ENCODE peak calls at places on chromosomes 13 and 19, in four cellular contexts. One of them, this sample, is unnamed.

GRCh38 chr19:37970699-37971098 is 63.7 kb downstream of the SIPA1L3 start:
- DNase-seq in K562: no peak
- DNase-seq in SK-N-SH: no peak
- DNase-seq in HCT116: no peak
- DNase-seq in this sample: no peak

GRCh38 chr13:40187836-40188591 is 478.4 kb downstream of the FOXO1 start:
- DNase-seq in K562: no peak
- DNase-seq in SK-N-SH: no peak
- DNase-seq in HCT116: no peak
- DNase-seq in this sample: no peak

GRCh38 chr19:13002389-13002898 is 7.2 kb downstream of the NFIX start:
- DNase-seq in K562: no peak
- DNase-seq in SK-N-SH: peak
- DNase-seq in HCT116: no peak
- DNase-seq in this sample: no peak

GRCh38 chr19:50858896-50859295 is 4.2 kb downstream of the KLK3 start:
- DNase-seq in K562: no peak
- DNase-seq in SK-N-SH: no peak
- DNase-seq in HCT116: no peak
- DNase-seq in this sample: no peak

GRCh38 chr13:73248711-73249580 is 190.1 kb downstream of the KLF5 start:
- DNase-seq in K562: no peak
- DNase-seq in SK-N-SH: peak
- DNase-seq in HCT116: peak
- DNase-seq in this sample: no peak

GRCh38 chr13:51444922-51445321 is 7.9 kb downstream of the INTS6 start:
- DNase-seq in K562: no peak
- DNase-seq in SK-N-SH: peak
- DNase-seq in HCT116: peak
- DNase-seq in this sample: no peak

GRCh38 chr19:18437481-18438330 is at the start of gene ISYNA1:
- DNase-seq in K562: peak
- DNase-seq in SK-N-SH: peak
- DNase-seq in HCT116: no peak
- DNase-seq in this sample: peak

GRCh38 chr19:29515233-29515619 is 10.6 kb upstream of the VSTM2B start:
- DNase-seq in K562: no peak
- DNase-seq in SK-N-SH: no peak
- DNase-seq in HCT116: no peak
- DNase-seq in this sample: no peak

GRCh38 chr13:57601536-57601935 is 30.0 kb upstream of the PCDH17 start:
- DNase-seq in K562: no peak
- DNase-seq in SK-N-SH: no peak
- DNase-seq in HCT116: no peak
- DNase-seq in this sample: no peak

GRCh38 chr13:66329988-66330429 is 900.1 kb downstream of the PCDH9 start:
- DNase-seq in K562: no peak
- DNase-seq in SK-N-SH: no peak
- DNase-seq in HCT116: no peak
- DNase-seq in this sample: no peak

GRCh38 chr19:13693933-13694332 is 70.4 kb upstream of the MRI1 start:
- DNase-seq in K562: no peak
- DNase-seq in SK-N-SH: no peak
- DNase-seq in HCT116: no peak
- DNase-seq in this sample: no peak

GRCh38 chr19:15197275-15198005 is 3.4 kb downstream of the NOTCH3 start:
- DNase-seq in K562: no peak
- DNase-seq in SK-N-SH: peak
- DNase-seq in HCT116: no peak
- DNase-seq in this sample: no peak

GRCh38 chr19:13195678-13196077 is 45.5 kb downstream of the IER2 start:
- DNase-seq in K562: peak
- DNase-seq in SK-N-SH: no peak
- DNase-seq in HCT116: no peak
- DNase-seq in this sample: peak

GRCh38 chr19:33511346-33511745 is 10.2 kb downstream of the PEPD start:
- DNase-seq in K562: no peak
- DNase-seq in SK-N-SH: no peak
- DNase-seq in HCT116: no peak
- DNase-seq in this sample: no peak

GRCh38 chr19:42422092-42422575 is 5.1 kb downstream of the LIPE start:
- DNase-seq in K562: no peak
- DNase-seq in SK-N-SH: no peak
- DNase-seq in HCT116: no peak
- DNase-seq in this sample: no peak

GRCh38 chr13:23754506-23754905 is 134.7 kb downstream of the MIPEP start:
- DNase-seq in K562: no peak
- DNase-seq in SK-N-SH: no peak
- DNase-seq in HCT116: no peak
- DNase-seq in this sample: peak

GRCh38 chr19:12782424-12783225 is 7.3 kb upstream of the HOOK2 start:
- DNase-seq in K562: peak
- DNase-seq in SK-N-SH: peak
- DNase-seq in HCT116: no peak
- DNase-seq in this sample: no peak

GRCh38 chr19:34497112-34497805 is 15.7 kb downstream of the WTIP start:
- DNase-seq in K562: peak
- DNase-seq in SK-N-SH: no peak
- DNase-seq in HCT116: no peak
- DNase-seq in this sample: no peak

GRCh38 chr19:45884682-45885555 is 1.0 kb downstream of the IRF2BP1 start:
- DNase-seq in K562: peak
- DNase-seq in SK-N-SH: peak
- DNase-seq in HCT116: no peak
- DNase-seq in this sample: no peak
- TF ChIP-seq SIN3A in K562: no peak
- TF ChIP-seq SIN3A in SK-N-SH: no peak
- TF ChIP-seq SIN3A in HCT116: no peak
- TF ChIP-seq SIN3A in this sample: no peak

GRCh38 chr19:40691421-40692211 is 1.2 kb upstream of the NUMBL start:
- DNase-seq in K562: no peak
- DNase-seq in SK-N-SH: peak
- DNase-seq in HCT116: no peak
- DNase-seq in this sample: no peak
- TF ChIP-seq ELF1 in K562: no peak
- TF ChIP-seq ELF1 in SK-N-SH: no peak
- TF ChIP-seq ELF1 in HCT116: no peak
- TF ChIP-seq ELF1 in this sample: no peak

GRCh38 chr13:111642156-111642767 is 321.8 kb downstream of the TEX29 start:
- DNase-seq in K562: no peak
- DNase-seq in SK-N-SH: no peak
- DNase-seq in HCT116: no peak
- DNase-seq in this sample: no peak

GRCh38 chr13:111639994-111640393 is 319.6 kb downstream of the TEX29 start:
- DNase-seq in K562: no peak
- DNase-seq in SK-N-SH: no peak
- DNase-seq in HCT116: no peak
- DNase-seq in this sample: no peak

GRCh38 chr13:111639196-111639705 is 318.8 kb downstream of the TEX29 start:
- DNase-seq in K562: no peak
- DNase-seq in SK-N-SH: no peak
- DNase-seq in HCT116: no peak
- DNase-seq in this sample: no peak

GRCh38 chr13:111638233-111638632 is 317.8 kb downstream of the TEX29 start:
- DNase-seq in K562: no peak
- DNase-seq in SK-N-SH: no peak
- DNase-seq in HCT116: no peak
- DNase-seq in this sample: no peak

DNA sequence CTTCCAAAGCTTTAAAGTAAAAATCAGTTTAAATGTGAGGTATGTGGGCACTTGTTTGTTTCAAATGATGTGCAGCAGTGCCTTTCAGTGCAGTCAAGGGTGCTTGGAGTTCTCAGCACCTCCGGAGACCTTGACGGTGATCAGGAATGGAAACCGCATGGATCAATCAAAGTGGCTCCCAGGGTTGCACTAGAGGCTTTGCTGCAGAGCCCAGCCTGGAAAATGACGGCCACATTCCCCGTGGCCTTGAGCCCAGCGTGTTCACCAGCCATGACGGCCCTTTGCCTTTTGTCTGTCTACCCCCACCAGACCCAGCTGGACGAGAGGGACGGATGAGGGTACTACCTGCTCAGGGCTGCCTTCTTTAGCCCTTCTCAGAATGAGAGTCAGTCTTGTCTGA is 320.0 kb downstream of the TEX29 start:
- DNase-seq in K562: no peak
- DNase-seq in SK-N-SH: no peak
- DNase-seq in HCT116: no peak
- DNase-seq in this sample: no peak
- TF ChIP-seq SIN3A in K562: no peak
- TF ChIP-seq SIN3A in SK-N-SH: no peak
- TF ChIP-seq SIN3A in HCT116: no peak
- TF ChIP-seq SIN3A in this sample: no peak

DNA sequence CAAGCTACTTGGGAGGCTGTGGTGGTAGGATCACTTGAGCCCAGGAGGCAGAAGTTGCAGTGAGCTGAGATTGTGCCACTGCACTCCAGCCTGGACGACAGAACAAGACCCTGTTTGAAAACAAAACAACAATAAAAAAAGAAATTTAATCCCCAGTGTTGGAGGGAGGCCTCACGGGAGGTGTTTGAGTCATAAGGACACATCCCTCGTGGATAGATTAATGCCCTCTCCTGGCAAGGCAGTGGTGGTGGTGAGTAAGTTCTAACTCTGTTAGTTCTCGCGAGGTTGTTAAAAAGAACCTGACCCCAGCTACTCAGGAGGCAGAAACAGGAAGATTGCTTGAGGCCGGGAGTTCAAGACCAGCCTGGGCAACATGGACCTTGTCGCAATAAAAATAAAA is 27.6 kb upstream of the SIN3B start:
- DNase-seq in K562: no peak
- DNase-seq in SK-N-SH: no peak
- DNase-seq in HCT116: no peak
- DNase-seq in this sample: no peak
- TF ChIP-seq ELF1 in K562: no peak
- TF ChIP-seq ELF1 in SK-N-SH: no peak
- TF ChIP-seq ELF1 in HCT116: no peak
- TF ChIP-seq ELF1 in this sample: no peak

GRCh38 chr19:10473192-10473591 is 30.0 kb downstream of the KEAP1 start:
- DNase-seq in K562: no peak
- DNase-seq in SK-N-SH: no peak
- DNase-seq in HCT116: no peak
- DNase-seq in this sample: no peak
- TF ChIP-seq SIN3A in K562: no peak
- TF ChIP-seq SIN3A in SK-N-SH: no peak
- TF ChIP-seq SIN3A in HCT116: no peak
- TF ChIP-seq SIN3A in this sample: no peak

DNA sequence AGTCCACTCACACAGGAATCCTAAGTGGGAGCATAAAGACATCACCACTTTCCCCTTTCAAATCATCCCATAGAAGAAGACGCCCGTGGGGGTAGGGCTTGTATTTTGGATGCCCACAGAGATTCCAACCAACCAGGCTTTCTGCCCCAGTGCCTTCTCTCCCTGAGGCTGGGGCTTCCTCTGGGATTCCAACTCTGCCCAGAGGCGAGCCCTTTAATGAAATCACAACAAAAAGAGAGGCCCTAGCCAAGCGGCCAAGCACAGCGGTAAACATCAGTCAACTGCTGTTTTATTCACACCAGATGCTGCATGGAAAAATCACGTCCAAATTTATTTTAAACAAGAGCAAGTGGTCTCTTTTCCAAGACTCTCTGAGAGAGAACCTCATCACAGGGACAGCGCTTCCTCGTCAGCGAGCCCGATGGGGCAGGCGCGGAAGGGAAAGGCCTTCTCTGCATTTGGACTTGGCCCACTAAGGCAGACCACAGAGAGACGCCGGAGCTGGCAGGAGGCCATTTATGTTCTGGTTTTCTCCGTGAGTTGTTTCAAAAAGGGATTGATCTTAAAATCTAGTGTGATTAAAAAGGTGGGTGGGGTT is 31.5 kb downstream of the ADPRHL1 start:
- DNase-seq in K562: no peak
- DNase-seq in SK-N-SH: peak
- DNase-seq in HCT116: no peak
- DNase-seq in this sample: no peak
- TF ChIP-seq ELF1 in K562: no peak
- TF ChIP-seq ELF1 in SK-N-SH: no peak
- TF ChIP-seq ELF1 in HCT116: no peak
- TF ChIP-seq ELF1 in this sample: no peak